ENCODE peak calls at places on chromosomes 1 and 21, in five cellular contexts. One of them, this sample, is unnamed.

GRCh38 chr1:213055767-213056166 is 4.7 kb downstream of the RPS6KC1 start:
- DNase-seq in esophagus squamous epithelium: no peak
- DNase-seq in heart left ventricle: no peak
- DNase-seq in ovary: no peak
- DNase-seq in IMR-90: no peak
- DNase-seq in this sample: no peak

GRCh38 chr1:86207323-86207722 is 50.8 kb upstream of the COL24A1 start:
- DNase-seq in ovary: no peak
- DNase-seq in IMR-90: peak; percentile 90
- DNase-seq in esophagus squamous epithelium: no peak
- DNase-seq in heart left ventricle: no peak
- DNase-seq in this sample: no peak

GRCh38 chr1:23202263-23202749 is 15.0 kb downstream of the HTR1D start:
- DNase-seq in ovary: no peak
- DNase-seq in heart left ventricle: no peak
- DNase-seq in IMR-90: peak; percentile 73
- DNase-seq in esophagus squamous epithelium: no peak
- DNase-seq in this sample: no peak

GRCh38 chr21:29372063-29372802 is 73.5 kb downstream of the BACH1 start:
- DNase-seq in IMR-90: peak; percentile 84
- DNase-seq in ovary: peak; percentile 39
- DNase-seq in esophagus squamous epithelium: peak; percentile 10
- DNase-seq in heart left ventricle: no peak
- DNase-seq in this sample: peak; percentile 65

GRCh38 chr1:110634455-110635281 is 28.5 kb upstream of the KCNA2 start:
- DNase-seq in esophagus squamous epithelium: no peak
- DNase-seq in ovary: peak; percentile 85
- DNase-seq in IMR-90: peak; percentile 76
- DNase-seq in heart left ventricle: peak; percentile 92
- DNase-seq in this sample: peak; percentile 75

GRCh38 chr1:203520315-203520714 is 26.4 kb downstream of the OPTC start:
- DNase-seq in ovary: no peak
- DNase-seq in heart left ventricle: no peak
- DNase-seq in esophagus squamous epithelium: no peak
- DNase-seq in IMR-90: peak; percentile 81
- DNase-seq in this sample: no peak

GRCh38 chr1:109078317-109078716 is 2.5 kb upstream of the TAF13 start:
- DNase-seq in IMR-90: no peak
- DNase-seq in ovary: no peak
- DNase-seq in heart left ventricle: no peak
- DNase-seq in esophagus squamous epithelium: no peak
- DNase-seq in this sample: no peak

GRCh38 chr21:32916522-32917099 is 109.1 kb upstream of the OLIG2 start:
- DNase-seq in heart left ventricle: no peak
- DNase-seq in IMR-90: no peak
- DNase-seq in ovary: no peak
- DNase-seq in esophagus squamous epithelium: no peak
- DNase-seq in this sample: no peak

GRCh38 chr1:101026394-101026788 is 807 bp upstream of the DPH5 start:
- DNase-seq in ovary: no peak
- DNase-seq in esophagus squamous epithelium: no peak
- DNase-seq in IMR-90: no peak
- DNase-seq in heart left ventricle: no peak
- DNase-seq in this sample: no peak

GRCh38 chr21:42524341-42525227 is 10.9 kb downstream of the SLC37A1 start:
- DNase-seq in esophagus squamous epithelium: no peak
- DNase-seq in heart left ventricle: peak; percentile 75
- DNase-seq in ovary: peak; percentile 76
- DNase-seq in IMR-90: peak; percentile 52
- DNase-seq in this sample: peak; percentile 81

GRCh38 chr1:94602312-94602711 is 60.8 kb upstream of the F3 start:
- DNase-seq in ovary: no peak
- DNase-seq in IMR-90: peak; percentile 82
- DNase-seq in heart left ventricle: no peak
- DNase-seq in esophagus squamous epithelium: no peak
- DNase-seq in this sample: no peak

GRCh38 chr1:17586172-17586963 is 46.9 kb downstream of the ARHGEF10L start:
- DNase-seq in heart left ventricle: no peak
- DNase-seq in esophagus squamous epithelium: no peak
- DNase-seq in IMR-90: peak; percentile 87
- DNase-seq in ovary: no peak
- DNase-seq in this sample: no peak

GRCh38 chr1:116910379-116911165 is 856 bp downstream of the PTGFRN start:
- DNase-seq in heart left ventricle: peak; percentile 76
- DNase-seq in ovary: peak; percentile 65
- DNase-seq in esophagus squamous epithelium: no peak
- DNase-seq in IMR-90: no peak
- DNase-seq in this sample: peak; percentile 47

GRCh38 chr1:86499987-86500593 is 31.4 kb downstream of the CLCA1 start:
- DNase-seq in esophagus squamous epithelium: no peak
- DNase-seq in ovary: no peak
- DNase-seq in heart left ventricle: no peak
- DNase-seq in IMR-90: peak; percentile 32
- DNase-seq in this sample: no peak

GRCh38 chr1:93814059-93814794 is 64.8 kb downstream of the DNTTIP2 start:
- DNase-seq in ovary: peak; percentile 40
- DNase-seq in esophagus squamous epithelium: no peak
- DNase-seq in heart left ventricle: no peak
- DNase-seq in IMR-90: peak; percentile 84
- DNase-seq in this sample: peak; percentile 62

GRCh38 chr1:228374711-228375577 is 31.7 kb downstream of the TRIM11 start:
- DNase-seq in heart left ventricle: peak; percentile 87
- DNase-seq in IMR-90: peak; percentile 94
- DNase-seq in ovary: peak; percentile 95
- DNase-seq in esophagus squamous epithelium: no peak
- DNase-seq in this sample: peak; percentile 62

GRCh38 chr1:15755643-15756040 is 3.0 kb upstream of the FBLIM1 start:
- DNase-seq in esophagus squamous epithelium: no peak
- DNase-seq in ovary: no peak
- DNase-seq in IMR-90: no peak
- DNase-seq in heart left ventricle: no peak
- DNase-seq in this sample: no peak

GRCh38 chr1:54120698-54121481 is 31.9 kb downstream of the CDCP2 start:
- DNase-seq in IMR-90: no peak
- DNase-seq in heart left ventricle: peak; percentile 47
- DNase-seq in ovary: no peak
- DNase-seq in esophagus squamous epithelium: no peak
- DNase-seq in this sample: no peak

GRCh38 chr21:32276671-32277070 is 2.2 kb downstream of the MIS18A start:
- DNase-seq in IMR-90: no peak
- DNase-seq in ovary: no peak
- DNase-seq in esophagus squamous epithelium: no peak
- DNase-seq in heart left ventricle: no peak
- DNase-seq in this sample: no peak

GRCh38 chr1:226985239-226985838 is 45.2 kb downstream of the COQ8A start:
- DNase-seq in esophagus squamous epithelium: no peak
- DNase-seq in heart left ventricle: no peak
- DNase-seq in ovary: no peak
- DNase-seq in IMR-90: no peak
- DNase-seq in this sample: peak; percentile 27

GRCh38 chr1:12756756-12757433 is 10.9 kb downstream of the CFAP107 start:
- DNase-seq in heart left ventricle: no peak
- DNase-seq in IMR-90: no peak
- DNase-seq in esophagus squamous epithelium: no peak
- DNase-seq in ovary: no peak
- DNase-seq in this sample: no peak

GRCh38 chr1:109111386-109112055 is 2.4 kb upstream of the ELAPOR1 start:
- DNase-seq in heart left ventricle: no peak
- DNase-seq in esophagus squamous epithelium: no peak
- DNase-seq in ovary: no peak
- DNase-seq in IMR-90: no peak
- DNase-seq in this sample: no peak

GRCh38 chr1:90357980-90358379 is 359.1 kb downstream of the BARHL2 start:
- DNase-seq in esophagus squamous epithelium: no peak
- DNase-seq in heart left ventricle: no peak
- DNase-seq in ovary: no peak
- DNase-seq in IMR-90: no peak
- DNase-seq in this sample: no peak

GRCh38 chr1:178005450-178005849 is 35.6 kb upstream of the SEC16B start:
- DNase-seq in ovary: no peak
- DNase-seq in heart left ventricle: no peak
- DNase-seq in IMR-90: no peak
- DNase-seq in esophagus squamous epithelium: no peak
- DNase-seq in this sample: no peak

GRCh38 chr1:116825400-116825734 is 71.1 kb downstream of the CD2 start:
- DNase-seq in esophagus squamous epithelium: no peak
- DNase-seq in ovary: peak; percentile 29
- DNase-seq in heart left ventricle: no peak
- DNase-seq in IMR-90: no peak
- DNase-seq in this sample: no peak

GRCh38 chr1:195376190-195376589 is 1232.0 kb downstream of the KCNT2 start:
- DNase-seq in heart left ventricle: no peak
- DNase-seq in ovary: no peak
- DNase-seq in IMR-90: peak; percentile 1
- DNase-seq in esophagus squamous epithelium: no peak
- DNase-seq in this sample: no peak

GRCh38 chr1:20216574-20216973 is 30.3 kb upstream of the PLA2G2C start:
- DNase-seq in esophagus squamous epithelium: no peak
- DNase-seq in heart left ventricle: no peak
- DNase-seq in ovary: no peak
- DNase-seq in IMR-90: peak; percentile 10
- DNase-seq in this sample: no peak

GRCh38 chr1:180533571-180533987 is 25.2 kb upstream of the OVAAL start:
- DNase-seq in IMR-90: peak; percentile 64
- DNase-seq in ovary: peak; percentile 61
- DNase-seq in heart left ventricle: peak; percentile 76
- DNase-seq in esophagus squamous epithelium: no peak
- DNase-seq in this sample: peak; percentile 72

GRCh38 chr1:9989773-9990172 is 7.3 kb upstream of the RBP7 start:
- DNase-seq in IMR-90: no peak
- DNase-seq in esophagus squamous epithelium: no peak
- DNase-seq in ovary: no peak
- DNase-seq in heart left ventricle: no peak
- DNase-seq in this sample: no peak

GRCh38 chr1:186987065-186987464 is 158.3 kb downstream of the PLA2G4A start:
- DNase-seq in ovary: no peak
- DNase-seq in IMR-90: no peak
- DNase-seq in heart left ventricle: no peak
- DNase-seq in esophagus squamous epithelium: no peak
- DNase-seq in this sample: no peak

GRCh38 chr1:186985889-186986491 is 157.2 kb downstream of the PLA2G4A start:
- DNase-seq in ovary: no peak
- DNase-seq in esophagus squamous epithelium: no peak
- DNase-seq in heart left ventricle: no peak
- DNase-seq in IMR-90: peak; percentile 78
- DNase-seq in this sample: no peak

GRCh38 chr1:186984959-186985358 is 156.2 kb downstream of the PLA2G4A start:
- DNase-seq in esophagus squamous epithelium: no peak
- DNase-seq in IMR-90: no peak
- DNase-seq in heart left ventricle: no peak
- DNase-seq in ovary: no peak
- DNase-seq in this sample: no peak

GRCh38 chr1:186983327-186983726 is 154.6 kb downstream of the PLA2G4A start:
- DNase-seq in ovary: no peak
- DNase-seq in IMR-90: peak; percentile 98
- DNase-seq in esophagus squamous epithelium: no peak
- DNase-seq in heart left ventricle: no peak
- DNase-seq in this sample: no peak

DNA sequence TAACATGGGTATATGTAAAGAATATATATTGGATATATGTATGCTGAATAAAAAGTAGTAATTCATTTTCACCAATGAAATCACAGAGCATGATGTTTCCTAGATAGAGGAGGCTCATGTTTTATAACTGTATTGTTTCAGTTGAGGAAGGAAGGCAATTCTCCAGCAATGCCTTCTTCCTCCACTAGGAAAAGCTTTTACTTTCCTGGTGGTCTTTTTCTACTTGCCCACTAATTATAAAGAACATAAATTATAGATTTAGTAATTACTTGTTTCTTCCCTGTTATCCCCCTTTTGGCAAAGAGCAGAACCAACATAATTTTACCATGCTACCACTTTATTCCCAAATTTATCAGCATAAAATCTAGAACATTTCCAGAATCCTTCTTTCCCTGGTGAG is 159.0 kb downstream of the PLA2G4A start:
- DNase-seq in ovary: no peak
- DNase-seq in heart left ventricle: no peak
- DNase-seq in IMR-90: no peak
- DNase-seq in esophagus squamous epithelium: no peak
- DNase-seq in this sample: no peak
- TF ChIP-seq CTCF in ovary: no peak
- TF ChIP-seq CTCF in heart left ventricle: no peak
- TF ChIP-seq CTCF in IMR-90: no peak
- TF ChIP-seq CTCF in esophagus squamous epithelium: no peak
- TF ChIP-seq CTCF in this sample: no peak

GRCh38 chr1:30977511-30977910 is 69.0 kb upstream of the SDC3 start:
- DNase-seq in esophagus squamous epithelium: no peak
- DNase-seq in heart left ventricle: no peak
- DNase-seq in IMR-90: no peak
- DNase-seq in ovary: no peak
- DNase-seq in this sample: no peak
- H3K36me3 ChIP-seq in esophagus squamous epithelium: peaks cover 7% of the 10 kb centered on the region
- H3K36me3 ChIP-seq in heart left ventricle: peaks cover 4% of the 10 kb centered on the region
- H3K36me3 ChIP-seq in IMR-90: peaks cover 30% of the 10 kb centered on the region
- H3K36me3 ChIP-seq in ovary: no peaks in the 10 kb centered on the region
- H3K36me3 ChIP-seq in this sample: peaks cover 14% of the 10 kb centered on the region

DNA sequence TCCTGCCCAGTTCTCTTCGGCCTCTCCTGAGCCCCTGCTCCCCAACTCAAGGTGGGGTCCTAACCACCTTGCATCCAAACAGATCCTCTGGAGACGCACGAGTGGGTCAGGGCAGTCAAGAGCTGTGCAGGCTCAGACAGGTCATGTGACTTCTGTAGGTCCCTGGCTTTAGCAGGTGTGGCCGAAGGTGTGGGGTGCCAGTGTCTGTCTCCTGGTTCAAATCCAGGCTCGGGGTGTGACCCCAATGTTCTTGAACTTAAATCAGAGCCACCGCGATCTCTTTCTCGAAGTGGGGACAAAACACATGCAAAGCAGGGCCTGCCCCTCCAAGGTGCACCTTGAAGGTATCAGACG is 27.4 kb upstream of the ECE1 start:
- DNase-seq in IMR-90: no peak
- DNase-seq in heart left ventricle: no peak
- DNase-seq in esophagus squamous epithelium: no peak
- DNase-seq in ovary: no peak
- DNase-seq in this sample: no peak
- H3K4me3 ChIP-seq in IMR-90: no peak overlapping the region
- H3K4me3 ChIP-seq in heart left ventricle: no peak overlapping the region
- H3K4me3 ChIP-seq in esophagus squamous epithelium: no peak overlapping the region
- H3K4me3 ChIP-seq in ovary: no peak overlapping the region
- H3K4me3 ChIP-seq in this sample: no peak overlapping the region

DNA sequence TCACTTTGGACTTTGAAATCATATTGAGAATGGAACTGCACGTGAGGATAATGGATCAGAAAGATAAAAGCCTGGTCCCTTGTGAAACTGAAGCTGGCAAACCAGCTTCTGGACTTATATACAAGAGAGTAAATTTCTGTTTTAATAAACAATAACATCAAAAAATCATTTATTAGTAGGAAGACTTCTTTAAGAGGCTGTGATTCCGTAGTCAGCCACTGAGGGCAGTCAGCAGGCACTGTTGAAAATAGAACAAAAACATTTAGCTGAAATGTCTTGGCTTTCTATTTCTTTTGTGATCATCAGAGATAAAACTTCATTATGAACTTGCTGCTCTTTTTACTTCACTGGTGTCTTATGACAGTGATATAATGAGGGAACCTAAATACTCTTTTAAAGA is 489.4 kb downstream of the PCP4 start:
- DNase-seq in esophagus squamous epithelium: no peak
- DNase-seq in ovary: no peak
- DNase-seq in heart left ventricle: no peak
- DNase-seq in IMR-90: no peak
- DNase-seq in this sample: no peak
- TF ChIP-seq CTCF in esophagus squamous epithelium: no peak
- TF ChIP-seq CTCF in ovary: no peak
- TF ChIP-seq CTCF in heart left ventricle: no peak
- TF ChIP-seq CTCF in IMR-90: no peak
- TF ChIP-seq CTCF in this sample: no peak

This sample was measured in lung.